ENCODE peak calls at places on chromosome 11, in six cellular contexts. M is upper lobe of right lung; I is GM18507; J is stimulated activated CD4-positive, alpha-beta T cell treated with anti-CD3 and anti-CD28 coated beads, TNF-alpha, amount 100 ng/mL, for 24 hours; X is bronchial epithelial cell; K is NCI-H2081. E is an unnamed sample.

GRCh38 chr11:110425751-110426545 is 3.8 kb upstream of the FDX1 start:
- DNase-seq in M (no peak), K (no peak), X (peak), I (no peak), J (no peak), E (no peak)

GRCh38 chr11:32574446-32574845 is 9.2 kb upstream of the EIF3M start:
- DNase-seq in X (no peak), K (no peak), M (no peak), J (no peak), I (no peak), E (no peak)

GRCh38 chr11:64518928-64519327 is 72.1 kb upstream of the SLC22A12 start:
- DNase-seq in M (no peak), I (no peak), J (no peak), X (no peak), K (no peak), E (no peak)

GRCh38 chr11:77999446-77999845 is 5.0 kb upstream of the INTS4 start:
- DNase-seq in I (no peak), J (no peak), X (no peak), M (no peak), K (peak), E (no peak)

GRCh38 chr11:9692696-9693095 is 28.8 kb downstream of the SWAP70 start:
- DNase-seq in K (no peak), I (no peak), X (no peak), M (no peak), J (no peak), E (no peak)

GRCh38 chr11:61976813-61977475 is 9.5 kb upstream of the FTH1 start:
- DNase-seq in X (no peak), M (peak), J (no peak), K (no peak), I (no peak), E (no peak)

GRCh38 chr11:115112779-115113178 is 391.4 kb downstream of the CADM1 start:
- DNase-seq in X (no peak), J (no peak), I (no peak), K (no peak), M (no peak), E (no peak)

GRCh38 chr11:68302256-68303054 is 9.9 kb upstream of the LRP5 start:
- DNase-seq in X (peak), K (peak), M (no peak), I (no peak), J (no peak), E (no peak)

GRCh38 chr11:2261436-2262230 is 8.8 kb downstream of the ASCL2 start:
- DNase-seq in M (peak), J (no peak), X (no peak), K (no peak), I (no peak), E (no peak)

GRCh38 chr11:68043349-68044144 is 4.7 kb downstream of the TCIRG1 start:
- DNase-seq in X (no peak), M (peak), J (no peak), K (peak), I (no peak), E (no peak)

GRCh38 chr11:128708660-128709059 is 14.8 kb downstream of the FLI1 start:
- DNase-seq in M (no peak), X (peak), I (no peak), J (no peak), K (no peak), E (no peak)

GRCh38 chr11:82738116-82738515 is 4.5 kb upstream of the FAM181B start:
- DNase-seq in J (no peak), X (no peak), K (no peak), I (no peak), M (no peak), E (no peak)

GRCh38 chr11:20357150-20357549 is 6.4 kb upstream of the HTATIP2 start:
- DNase-seq in K (no peak), I (no peak), X (peak), M (no peak), J (no peak), E (no peak)

GRCh38 chr11:100329352-100329751 is 357.7 kb upstream of the ARHGAP42 start:
- DNase-seq in X (peak), I (no peak), K (no peak), M (no peak), J (no peak), E (no peak)

GRCh38 chr11:65525659-65526480 is 987 bp downstream of the SCYL1 start:
- DNase-seq in J (no peak), X (no peak), K (no peak), M (peak), I (no peak), E (no peak)

GRCh38 chr11:30023037-30023436 is 6.2 kb upstream of the KCNA4 start:
- DNase-seq in I (no peak), X (no peak), J (no peak), M (no peak), K (no peak), E (no peak)

GRCh38 chr11:7600205-7600775 is 73.0 kb downstream of the CYB5R2 start:
- DNase-seq in M (peak), K (no peak), X (peak), J (no peak), I (no peak), E (no peak)

GRCh38 chr11:64339319-64339718 is 685 bp upstream of the CCDC88B start:
- DNase-seq in J (no peak), M (no peak), I (no peak), X (no peak), K (no peak), E (no peak)

GRCh38 chr11:68615657-68616056 is 68.7 kb upstream of the GAL start:
- DNase-seq in M (no peak), X (no peak), K (no peak), I (no peak), J (no peak), E (no peak)

GRCh38 chr11:66889974-66890373 is 33.1 kb downstream of the LRFN4 start:
- DNase-seq in M (no peak), X (no peak), I (no peak), K (no peak), J (no peak), E (no peak)

GRCh38 chr11:114280696-114281095 is 15.5 kb upstream of the NNMT start:
- DNase-seq in M (peak), X (peak), J (no peak), I (no peak), K (peak), E (no peak)

GRCh38 chr11:120168108-120168959 is 30.4 kb upstream of the TRIM29 start:
- DNase-seq in K (no peak), X (no peak), J (no peak), M (peak), I (no peak), E (no peak)

GRCh38 chr11:124586247-124586860 is 16.6 kb downstream of the OR8A1 start:
- DNase-seq in I (no peak), X (peak), J (peak), K (peak), M (peak), E (peak)

GRCh38 chr11:73201888-73202810 is 15.9 kb upstream of the P2RY2 start:
- DNase-seq in J (no peak), K (no peak), X (no peak), I (no peak), M (no peak), E (no peak)

GRCh38 chr11:31767066-31767465 is 44.1 kb downstream of the PAX6 start:
- DNase-seq in M (no peak), X (no peak), J (no peak), K (no peak), I (no peak), E (no peak)

GRCh38 chr11:2768471-2769408 is 68.9 kb upstream of the KCNQ1OT1 start:
- DNase-seq in K (no peak), I (no peak), J (peak), M (no peak), X (peak), E (no peak)

E was measured in CD8-positive, alpha-beta memory T cell.